ENCODE peak calls at places on chromosomes 7 and 10, in six cellular contexts. C, T, H, Y, S and B are unnamed samples.
A peak's percentile ranks its signal among the peaks of the same experiment; 100 is the strongest.

GRCh38 chr7:119594956-119595355 is 678.0 kb upstream of the KCND2 start:
- DNase-seq in C (peak; percentile 71), T (no peak), H (peak; percentile 69), Y (no peak), S (no peak), B (peak; percentile 40)

GRCh38 chr7:78435355-78435754 is 636.8 kb downstream of the PHTF2 start:
- DNase-seq in C (no peak), T (no peak), H (no peak), Y (no peak), S (no peak), B (no peak)

GRCh38 chr10:28711079-28711478 is 33.8 kb downstream of the BAMBI start:
- DNase-seq in C (no peak), T (no peak), H (no peak), Y (no peak), S (no peak), B (no peak)

GRCh38 chr10:63474488-63474887 is 8.7 kb upstream of the JMJD1C start:
- DNase-seq in C (no peak), T (no peak), H (no peak), Y (no peak), S (no peak), B (no peak)

GRCh38 chr10:19640864-19641263 is 175.4 kb upstream of the PLXDC2 start:
- DNase-seq in C (no peak), T (no peak), H (no peak), Y (no peak), S (no peak), B (no peak)

GRCh38 chr7:20651960-20652544 is 36.6 kb downstream of the ABCB5 start:
- DNase-seq in C (no peak), T (no peak), H (no peak), Y (no peak), S (no peak), B (no peak)

GRCh38 chr7:44563171-44563679 is 10.5 kb downstream of the DDX56 start:
- DNase-seq in C (peak; percentile 39), T (no peak), H (no peak), Y (no peak), S (no peak), B (no peak)

GRCh38 chr7:90661290-90662151 is 65.4 kb downstream of the CDK14 start:
- DNase-seq in C (peak; percentile 58), T (peak; percentile 28), H (peak; percentile 50), Y (no peak), S (no peak), B (peak; percentile 21)

GRCh38 chr10:69501657-69502056 is 50.4 kb downstream of the TSPAN15 start:
- DNase-seq in C (peak; percentile 13), T (no peak), H (no peak), Y (no peak), S (no peak), B (no peak)

GRCh38 chr10:117762126-117762818 is 219.7 kb downstream of the EMX2 start:
- DNase-seq in C (no peak), T (no peak), H (no peak), Y (no peak), S (no peak), B (no peak)

GRCh38 chr10:82497451-82497850 is 622.5 kb downstream of the NRG3 start:
- DNase-seq in C (no peak), T (no peak), H (no peak), Y (no peak), S (no peak), B (no peak)

GRCh38 chr7:97015279-97015678 is 9.4 kb downstream of the DLX5 start:
- DNase-seq in C (no peak), T (no peak), H (peak; percentile 4), Y (no peak), S (no peak), B (no peak)

GRCh38 chr7:97015787-97016391 is 8.7 kb downstream of the DLX5 start:
- DNase-seq in C (no peak), T (no peak), H (peak; percentile 5), Y (no peak), S (no peak), B (no peak)

GRCh38 chr7:97017197-97018125 is 7.2 kb downstream of the DLX5 start:
- DNase-seq in C (no peak), T (no peak), H (peak; percentile 12), Y (no peak), S (no peak), B (peak; percentile 50)

GRCh38 chr7:97018126-97018601 is 6.5 kb downstream of the DLX5 start:
- DNase-seq in C (peak; percentile 54), T (no peak), H (peak; percentile 55), Y (no peak), S (no peak), B (peak; percentile 58)

DNA sequence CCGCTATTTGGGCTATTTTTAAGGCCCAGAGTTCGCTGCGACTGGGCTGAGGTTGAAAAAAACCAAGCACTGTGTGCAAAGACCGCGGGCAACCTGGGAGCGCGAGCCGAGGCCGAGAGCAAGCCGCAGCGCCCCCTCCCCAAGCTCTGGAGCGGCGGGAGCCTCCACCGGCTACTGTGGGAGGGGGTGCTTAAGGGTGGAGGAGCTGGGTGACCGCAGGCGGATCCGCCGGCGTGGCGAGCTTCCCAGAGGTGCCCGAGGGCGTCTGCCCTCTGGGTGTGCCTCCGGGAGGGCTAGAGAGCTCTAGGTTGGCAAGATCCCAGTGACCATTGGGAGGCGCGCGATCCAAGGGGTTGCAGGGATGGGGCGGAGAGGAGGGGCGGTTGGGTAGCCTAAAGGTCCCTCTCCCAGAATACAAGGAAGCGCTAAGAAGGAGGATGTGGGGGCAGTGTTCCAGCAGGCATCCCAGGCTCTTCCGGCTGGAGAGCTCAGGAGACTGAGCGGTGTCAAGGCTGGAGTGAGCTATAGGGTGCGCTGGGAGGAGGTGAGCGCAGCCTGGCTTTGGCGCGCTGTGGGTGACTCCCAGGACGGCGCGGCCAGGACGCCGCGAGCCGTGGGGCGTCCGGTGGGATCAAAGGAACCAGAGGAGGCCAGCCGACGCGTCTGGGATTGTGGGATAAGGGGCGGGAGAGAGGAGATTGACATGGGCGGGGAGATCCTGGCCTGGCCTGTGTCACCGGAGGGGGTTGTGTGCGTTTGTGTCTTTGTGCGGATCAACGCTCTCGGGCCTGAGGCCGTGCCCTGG is 8.0 kb downstream of the DLX5 start:
- DNase-seq in C (peak; percentile 93), T (no peak), H (peak; percentile 92), Y (no peak), S (no peak), B (peak; percentile 85)
- TF ChIP-seq CTCF in C (peak; percentile 60), T (no peak), H (peak; percentile 60), Y (no peak), S (no peak), B (peak; percentile 48)

GRCh38 chr10:11742009-11742778 is at the start of gene ECHDC3:
- DNase-seq in C (peak; percentile 89), T (peak; percentile 61), H (peak; percentile 85), Y (no peak), S (peak; percentile 90), B (peak; percentile 62)
- H3K4me1 ChIP-seq in C (no peaks in the 10 kb centered on the region), T (no peaks in the 10 kb centered on the region), H (peaks cover 4% of the 10 kb centered on the region), Y (peaks cover 5% of the 10 kb centered on the region), S (peaks cover 25% of the 10 kb centered on the region), B (peaks cover 4% of the 10 kb centered on the region)

GRCh38 chr7:6639032-6639431 is 1.9 kb downstream of the ZNF316 start:
- DNase-seq in C (no peak), T (no peak), H (no peak), Y (no peak), S (no peak), B (no peak)

GRCh38 chr7:6636741-6637543 is at the start of gene ZNF316:
- DNase-seq in C (no peak), T (peak; percentile 38), H (no peak), Y (no peak), S (peak; percentile 84), B (no peak)

GRCh38 chr7:6640246-6640721 is 3.2 kb downstream of the ZNF316 start:
- DNase-seq in C (peak; percentile 95), T (peak; percentile 32), H (peak; percentile 88), Y (no peak), S (peak; percentile 68), B (peak; percentile 75)

GRCh38 chr7:6639627-6640026 is 2.5 kb downstream of the ZNF316 start:
- DNase-seq in C (no peak), T (no peak), H (no peak), Y (no peak), S (no peak), B (no peak)

DNA sequence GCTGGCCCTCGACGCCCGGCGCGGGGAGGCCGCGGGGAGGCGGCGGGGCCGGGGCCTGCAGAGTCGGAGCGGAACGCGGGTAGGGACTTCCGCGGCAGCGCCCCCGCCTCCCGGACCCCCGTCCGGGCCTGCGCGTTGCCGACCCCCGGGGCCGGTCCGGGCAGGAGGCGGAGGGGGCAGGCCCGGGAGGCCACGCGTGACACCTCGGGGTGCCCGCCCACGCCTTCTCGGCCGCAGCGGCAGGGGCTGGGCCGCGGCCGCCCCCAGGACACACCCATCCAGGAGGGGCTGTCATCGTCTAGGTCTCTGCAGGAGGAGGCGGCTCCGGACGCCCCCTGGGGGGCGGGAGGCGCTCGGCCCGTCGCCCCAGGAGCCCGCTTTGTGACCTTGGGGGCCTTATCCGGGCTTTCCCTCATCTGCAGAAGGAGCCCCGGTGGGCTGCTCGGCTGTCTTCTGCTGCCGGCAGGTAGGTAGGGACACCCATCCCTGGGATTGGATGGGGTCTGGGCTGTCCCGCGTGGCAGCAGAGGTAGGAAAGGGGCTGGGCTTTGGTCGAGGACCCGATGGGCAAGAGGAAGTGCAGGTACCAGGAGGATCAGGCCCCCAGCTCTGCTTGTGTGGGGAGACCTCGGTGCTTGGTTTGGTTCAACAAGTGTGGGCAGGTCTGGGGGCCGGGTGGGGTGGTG is 569 bp downstream of the ZNF316 start:
- DNase-seq in C (peak; percentile 78), T (no peak), H (peak; percentile 67), Y (no peak), S (no peak), B (peak; percentile 66)
- TF ChIP-seq CTCF in C (peak; percentile 64), T (peak; percentile 31), H (peak; percentile 44), Y (peak; percentile 53), S (peak; percentile 18), B (peak; percentile 43)

GRCh38 chr10:24241536-24241935 is 32.6 kb downstream of the KIAA1217 start:
- DNase-seq in C (no peak), T (no peak), H (no peak), Y (no peak), S (no peak), B (no peak)

GRCh38 chr10:24240001-24240751 is 31.2 kb downstream of the KIAA1217 start:
- DNase-seq in C (no peak), T (no peak), H (no peak), Y (no peak), S (no peak), B (peak; percentile 59)

GRCh38 chr10:24237801-24238390 is 29.0 kb downstream of the KIAA1217 start:
- DNase-seq in C (peak; percentile 63), T (no peak), H (peak; percentile 34), Y (no peak), S (no peak), B (no peak)

GRCh38 chr10:24239289-24239688 is 30.4 kb downstream of the KIAA1217 start:
- DNase-seq in C (no peak), T (no peak), H (no peak), Y (no peak), S (no peak), B (no peak)

DNA sequence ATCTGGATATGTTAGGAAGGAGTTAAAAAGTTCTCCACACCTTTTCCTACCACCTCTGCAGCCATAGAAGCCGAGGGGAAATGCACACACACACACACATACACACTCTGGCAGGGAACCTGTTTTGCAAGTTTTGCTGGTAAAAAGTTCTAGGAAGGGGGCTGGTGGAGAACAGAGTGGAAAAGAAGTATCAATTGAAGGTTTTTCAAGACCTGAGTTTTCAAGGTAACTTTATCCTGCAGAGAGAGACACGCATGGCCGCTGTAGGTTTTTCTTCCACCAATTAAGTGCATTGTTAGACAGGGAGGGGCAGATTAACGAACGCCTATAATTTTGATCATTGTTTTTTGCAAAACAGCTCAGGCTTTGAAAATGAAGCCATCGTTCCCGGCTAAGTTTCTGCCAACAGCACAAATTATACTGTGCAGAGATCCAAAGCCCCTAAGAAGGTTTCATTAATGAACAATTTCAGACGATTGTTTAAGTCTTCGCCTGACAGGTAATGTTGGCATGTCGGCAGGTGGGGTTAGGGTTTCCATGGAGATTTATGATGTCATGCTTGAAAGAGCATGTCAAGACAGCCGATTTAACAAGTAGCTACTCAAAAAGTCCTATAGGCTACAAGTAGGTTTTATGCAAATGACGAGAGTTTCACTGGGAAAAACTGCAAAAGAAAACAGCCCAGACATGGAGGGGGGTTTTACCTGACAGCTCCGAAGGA is 29.7 kb downstream of the KIAA1217 start:
- DNase-seq in C (peak; percentile 80), T (no peak), H (peak; percentile 62), Y (no peak), S (no peak), B (no peak)
- H3K4me1 ChIP-seq in C (peaks cover 24% of the 10 kb centered on the region), T (no peaks in the 10 kb centered on the region), H (peaks cover 28% of the 10 kb centered on the region), Y (no peaks in the 10 kb centered on the region), S (peaks cover 75% of the 10 kb centered on the region), B (peaks cover 43% of the 10 kb centered on the region)